ENCODE peak calls at places on chromosome 4, in five cellular contexts. One of them, this sample, is unnamed.

GRCh38 chr4:38815879-38816782 is 11.5 kb upstream of the TLR1 start:
- DNase-seq in brain microvascular endothelial cell: no peak
- DNase-seq in transverse colon: no peak
- DNase-seq in GM12865: peak
- DNase-seq in esophagus muscularis mucosa: no peak
- DNase-seq in this sample: no peak

GRCh38 chr4:164716901-164717300 is 37.0 kb upstream of the SMIM31 start:
- DNase-seq in brain microvascular endothelial cell: no peak
- DNase-seq in esophagus muscularis mucosa: no peak
- DNase-seq in transverse colon: no peak
- DNase-seq in GM12865: peak
- DNase-seq in this sample: no peak

GRCh38 chr4:27018910-27019309 is 158.3 kb downstream of the STIM2 start:
- DNase-seq in esophagus muscularis mucosa: no peak
- DNase-seq in transverse colon: no peak
- DNase-seq in brain microvascular endothelial cell: no peak
- DNase-seq in GM12865: no peak
- DNase-seq in this sample: no peak

GRCh38 chr4:8205749-8206611 is 6.9 kb downstream of the SH3TC1 start:
- DNase-seq in esophagus muscularis mucosa: no peak
- DNase-seq in transverse colon: no peak
- DNase-seq in GM12865: peak
- DNase-seq in brain microvascular endothelial cell: no peak
- DNase-seq in this sample: no peak

GRCh38 chr4:46073778-46074177 is 50.1 kb downstream of the GABRG1 start:
- DNase-seq in esophagus muscularis mucosa: no peak
- DNase-seq in brain microvascular endothelial cell: no peak
- DNase-seq in GM12865: no peak
- DNase-seq in transverse colon: no peak
- DNase-seq in this sample: no peak

GRCh38 chr4:73437558-73437956 is 1.5 kb downstream of the AFP start:
- DNase-seq in transverse colon: no peak
- DNase-seq in esophagus muscularis mucosa: no peak
- DNase-seq in brain microvascular endothelial cell: no peak
- DNase-seq in GM12865: no peak
- DNase-seq in this sample: no peak

GRCh38 chr4:13536607-13537006 is 7.7 kb downstream of the NKX3-2 start:
- DNase-seq in transverse colon: no peak
- DNase-seq in GM12865: no peak
- DNase-seq in esophagus muscularis mucosa: peak
- DNase-seq in brain microvascular endothelial cell: no peak
- DNase-seq in this sample: no peak

GRCh38 chr4:188660796-188661195 is 521.6 kb downstream of the TRIML1 start:
- DNase-seq in esophagus muscularis mucosa: no peak
- DNase-seq in brain microvascular endothelial cell: no peak
- DNase-seq in GM12865: no peak
- DNase-seq in transverse colon: no peak
- DNase-seq in this sample: no peak

GRCh38 chr4:37922323-37922722 is 31.4 kb downstream of the TBC1D1 start:
- DNase-seq in esophagus muscularis mucosa: no peak
- DNase-seq in transverse colon: no peak
- DNase-seq in brain microvascular endothelial cell: peak
- DNase-seq in GM12865: no peak
- DNase-seq in this sample: no peak

DNA sequence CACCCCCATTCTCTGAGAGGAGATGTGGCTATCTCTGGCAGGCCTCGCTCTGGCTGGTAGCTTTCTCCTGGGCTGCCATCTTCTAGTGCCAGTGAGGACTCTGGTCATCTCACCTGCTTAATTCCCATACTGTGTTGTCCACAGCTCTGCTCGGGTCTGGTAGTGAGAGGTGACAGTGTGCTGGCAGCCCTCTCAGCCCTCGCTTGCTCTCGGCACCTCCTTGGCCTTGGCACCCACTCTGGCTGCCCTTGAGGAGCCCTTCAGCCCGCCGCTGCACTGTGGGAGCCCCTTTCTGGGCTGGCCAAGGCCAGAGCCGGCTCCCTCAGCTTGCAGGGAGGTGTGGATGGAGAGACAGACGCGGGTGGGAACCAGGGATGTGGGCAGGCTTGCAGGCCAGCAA is 52.7 kb downstream of the CPLX1 start:
- DNase-seq in esophagus muscularis mucosa: no peak
- DNase-seq in brain microvascular endothelial cell: no peak
- DNase-seq in GM12865: no peak
- DNase-seq in transverse colon: no peak
- DNase-seq in this sample: no peak
- TF ChIP-seq CTCF in esophagus muscularis mucosa: no peak
- TF ChIP-seq CTCF in brain microvascular endothelial cell: no peak
- TF ChIP-seq CTCF in GM12865: no peak
- TF ChIP-seq CTCF in transverse colon: no peak
- TF ChIP-seq CTCF in this sample: no peak

GRCh38 chr4:122851568-122851967 is 24.9 kb downstream of the FGF2 start:
- DNase-seq in transverse colon: no peak
- DNase-seq in brain microvascular endothelial cell: no peak
- DNase-seq in esophagus muscularis mucosa: no peak
- DNase-seq in GM12865: no peak
- DNase-seq in this sample: no peak

GRCh38 chr4:122857160-122857559 is 30.5 kb downstream of the FGF2 start:
- DNase-seq in transverse colon: no peak
- DNase-seq in brain microvascular endothelial cell: no peak
- DNase-seq in GM12865: no peak
- DNase-seq in esophagus muscularis mucosa: no peak
- DNase-seq in this sample: no peak

GRCh38 chr4:122854860-122855259 is 28.2 kb downstream of the FGF2 start:
- DNase-seq in GM12865: no peak
- DNase-seq in transverse colon: no peak
- DNase-seq in esophagus muscularis mucosa: no peak
- DNase-seq in brain microvascular endothelial cell: no peak
- DNase-seq in this sample: peak

GRCh38 chr4:122855491-122855890 is 28.9 kb downstream of the FGF2 start:
- DNase-seq in transverse colon: no peak
- DNase-seq in GM12865: peak
- DNase-seq in esophagus muscularis mucosa: no peak
- DNase-seq in brain microvascular endothelial cell: no peak
- DNase-seq in this sample: no peak

DNA sequence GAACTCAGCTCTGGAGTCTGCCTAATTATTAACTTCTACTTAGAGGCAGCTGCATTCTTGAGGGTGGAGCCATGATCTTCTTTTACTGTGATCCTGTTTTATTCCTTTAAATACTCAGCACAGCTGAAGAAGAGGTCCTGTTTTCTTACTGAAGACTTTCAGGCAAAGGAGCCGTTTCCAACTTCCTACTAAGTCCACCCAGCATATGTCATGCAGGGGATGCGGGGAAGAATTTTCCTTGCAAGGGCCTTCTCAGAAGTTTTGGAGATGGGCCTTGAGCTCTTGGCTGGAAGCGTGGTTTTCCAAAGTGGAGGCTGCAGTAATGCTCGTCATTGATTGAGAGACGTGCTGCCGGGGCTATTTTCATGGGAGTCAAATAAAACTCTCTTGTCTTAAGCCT is 27.8 kb downstream of the FGF2 start:
- DNase-seq in GM12865: no peak
- DNase-seq in brain microvascular endothelial cell: no peak
- DNase-seq in transverse colon: no peak
- DNase-seq in esophagus muscularis mucosa: no peak
- DNase-seq in this sample: no peak
- H3K4me3 ChIP-seq in GM12865: no peak
- H3K4me3 ChIP-seq in brain microvascular endothelial cell: peak
- H3K4me3 ChIP-seq in transverse colon: no peak
- H3K4me3 ChIP-seq in esophagus muscularis mucosa: peak
- H3K4me3 ChIP-seq in this sample: peak

GRCh38 chr4:102759835-102760644 is 728 bp downstream of the MANBA start:
- DNase-seq in GM12865: peak
- DNase-seq in transverse colon: peak
- DNase-seq in esophagus muscularis mucosa: no peak
- DNase-seq in brain microvascular endothelial cell: peak
- DNase-seq in this sample: peak

GRCh38 chr4:102758241-102758871 is 2.4 kb downstream of the MANBA start:
- DNase-seq in brain microvascular endothelial cell: no peak
- DNase-seq in GM12865: no peak
- DNase-seq in transverse colon: no peak
- DNase-seq in esophagus muscularis mucosa: no peak
- DNase-seq in this sample: no peak

GRCh38 chr4:102761478-102761790 is 666 bp upstream of the MANBA start:
- DNase-seq in GM12865: no peak
- DNase-seq in esophagus muscularis mucosa: no peak
- DNase-seq in transverse colon: peak
- DNase-seq in brain microvascular endothelial cell: no peak
- DNase-seq in this sample: peak

GRCh38 chr4:102761902-102762301 is 1.1 kb upstream of the MANBA start:
- DNase-seq in transverse colon: no peak
- DNase-seq in GM12865: no peak
- DNase-seq in brain microvascular endothelial cell: no peak
- DNase-seq in esophagus muscularis mucosa: no peak
- DNase-seq in this sample: peak

DNA sequence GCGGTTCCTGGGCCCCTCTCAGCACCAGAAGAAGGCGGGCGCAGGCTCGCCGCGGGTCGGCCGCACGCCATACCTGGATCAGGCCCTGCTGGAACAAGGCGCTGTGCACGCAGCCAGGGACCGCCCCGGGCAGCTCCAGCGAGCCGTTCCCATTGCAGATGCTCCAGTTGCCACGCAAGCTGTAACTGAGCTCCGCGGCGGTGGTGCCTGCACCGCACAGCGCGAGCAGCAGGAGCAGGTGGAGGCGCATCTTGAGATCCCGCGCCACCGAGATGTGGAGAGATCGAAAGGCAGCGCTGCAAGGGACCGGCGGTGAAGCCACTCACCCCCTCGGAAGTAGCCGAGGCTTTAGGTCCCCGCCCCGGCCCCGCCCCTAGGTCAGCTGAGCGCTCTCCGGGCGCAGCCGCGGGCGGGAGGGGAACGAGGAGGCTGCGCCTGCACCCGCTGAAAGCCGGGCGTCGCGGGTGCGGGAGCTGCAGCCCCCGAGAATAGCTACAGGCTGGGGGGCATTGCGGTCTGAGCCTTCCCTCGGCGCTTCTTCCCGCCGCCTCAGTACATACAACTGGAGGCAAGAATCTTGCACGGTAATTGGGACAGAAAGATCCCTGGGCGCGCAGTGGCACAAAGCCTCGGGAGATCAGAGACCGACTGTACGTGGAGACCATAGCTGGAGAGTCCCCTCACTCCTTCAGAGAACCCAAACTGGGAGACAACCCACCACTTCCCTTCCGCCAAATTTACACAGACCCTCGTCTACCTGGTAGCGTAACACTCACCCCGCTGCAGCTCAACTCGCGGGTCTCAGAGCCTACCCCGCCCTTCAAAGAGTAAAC is at the start of gene MANBA:
- DNase-seq in brain microvascular endothelial cell: peak
- DNase-seq in GM12865: peak
- DNase-seq in esophagus muscularis mucosa: no peak
- DNase-seq in transverse colon: peak
- DNase-seq in this sample: peak
- TF ChIP-seq CTCF in brain microvascular endothelial cell: no peak
- TF ChIP-seq CTCF in GM12865: no peak
- TF ChIP-seq CTCF in esophagus muscularis mucosa: no peak
- TF ChIP-seq CTCF in transverse colon: no peak
- TF ChIP-seq CTCF in this sample: peak

DNA sequence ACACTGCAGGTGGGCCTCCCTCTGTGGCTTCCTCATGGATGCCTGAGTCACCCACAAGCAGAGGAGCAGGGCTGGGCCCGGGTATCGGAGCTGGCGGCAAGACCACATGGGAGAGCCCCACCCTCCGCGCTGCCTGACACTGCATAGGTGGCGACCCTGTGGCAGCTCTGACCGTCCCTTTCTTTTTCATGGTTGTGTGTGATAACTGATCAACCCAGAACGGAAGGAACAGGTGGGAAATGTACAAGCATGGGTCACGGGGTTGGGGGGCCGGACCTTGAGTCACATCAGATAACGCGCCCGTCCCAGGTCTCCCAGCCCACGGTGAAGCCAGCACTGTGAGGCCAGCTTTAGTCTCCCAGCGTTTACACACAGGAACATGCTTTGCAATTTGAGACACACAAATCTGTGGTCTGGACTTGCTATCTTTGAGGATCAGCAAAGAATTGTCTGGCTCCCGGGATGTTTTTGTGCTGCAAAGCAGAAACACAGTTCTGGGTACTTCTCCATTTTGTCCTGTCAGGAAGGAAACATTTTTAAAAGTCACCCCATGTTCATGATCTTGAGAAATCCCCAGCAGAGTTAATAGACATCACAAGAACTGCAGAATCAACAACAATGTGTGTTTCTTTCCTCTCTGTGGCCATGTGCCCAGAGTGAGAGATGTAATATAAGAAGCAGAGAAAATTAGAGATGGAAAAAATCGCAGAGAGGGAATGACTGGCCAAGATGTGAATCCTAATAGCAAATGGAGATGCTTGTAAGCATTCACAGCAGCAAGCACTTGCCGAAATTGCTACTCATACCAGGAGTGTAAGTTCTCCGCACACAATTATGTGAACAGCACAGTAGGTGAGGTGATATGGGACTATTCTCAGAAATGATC is 70.1 kb upstream of the CBR4 start:
- DNase-seq in GM12865: peak
- DNase-seq in transverse colon: no peak
- DNase-seq in esophagus muscularis mucosa: no peak
- DNase-seq in brain microvascular endothelial cell: peak
- DNase-seq in this sample: no peak
- H3K4me3 ChIP-seq in GM12865: peak
- H3K4me3 ChIP-seq in transverse colon: no peak
- H3K4me3 ChIP-seq in esophagus muscularis mucosa: peak
- H3K4me3 ChIP-seq in brain microvascular endothelial cell: peak
- H3K4me3 ChIP-seq in this sample: no peak

GRCh38 chr4:186032259-186032658 is 36.7 kb upstream of the TLR3 start:
- DNase-seq in brain microvascular endothelial cell: no peak
- DNase-seq in GM12865: no peak
- DNase-seq in transverse colon: no peak
- DNase-seq in esophagus muscularis mucosa: no peak
- DNase-seq in this sample: no peak
- TF ChIP-seq CTCF in brain microvascular endothelial cell: peak
- TF ChIP-seq CTCF in GM12865: no peak
- TF ChIP-seq CTCF in transverse colon: no peak
- TF ChIP-seq CTCF in esophagus muscularis mucosa: peak
- TF ChIP-seq CTCF in this sample: peak